ENCODE peak calls at places on chromosomes 3 and 15, in six cellular contexts. One of them, this sample, is unnamed.

GRCh38 chr3:149377408-149378111 is at the start of gene TM4SF1:
- DNase-seq in HT1080: peak
- DNase-seq in left colon: peak
- DNase-seq in epithelial cell of esophagus: peak
- DNase-seq in SK-MEL-5: peak
- DNase-seq in stimulated activated CD8-positive, alpha-beta memory T cell treated with anti-CD3 and anti-CD28 coated beads, Interleukin-7, amount 100 ng/mL, for 1 hour: no peak
- DNase-seq in this sample: peak

GRCh38 chr15:89693696-89694095 is 3.1 kb downstream of the WDR93 start:
- DNase-seq in HT1080: no peak
- DNase-seq in left colon: no peak
- DNase-seq in epithelial cell of esophagus: peak
- DNase-seq in SK-MEL-5: no peak
- DNase-seq in stimulated activated CD8-positive, alpha-beta memory T cell treated with anti-CD3 and anti-CD28 coated beads, Interleukin-7, amount 100 ng/mL, for 1 hour: no peak
- DNase-seq in this sample: no peak

GRCh38 chr3:172145287-172145686 is 105.9 kb downstream of the FNDC3B start:
- DNase-seq in HT1080: no peak
- DNase-seq in left colon: no peak
- DNase-seq in epithelial cell of esophagus: no peak
- DNase-seq in SK-MEL-5: no peak
- DNase-seq in stimulated activated CD8-positive, alpha-beta memory T cell treated with anti-CD3 and anti-CD28 coated beads, Interleukin-7, amount 100 ng/mL, for 1 hour: no peak
- DNase-seq in this sample: no peak

GRCh38 chr3:8488436-8488835 is 13.2 kb upstream of the LMCD1 start:
- DNase-seq in HT1080: no peak
- DNase-seq in left colon: no peak
- DNase-seq in epithelial cell of esophagus: no peak
- DNase-seq in SK-MEL-5: no peak
- DNase-seq in stimulated activated CD8-positive, alpha-beta memory T cell treated with anti-CD3 and anti-CD28 coated beads, Interleukin-7, amount 100 ng/mL, for 1 hour: no peak
- DNase-seq in this sample: no peak

GRCh38 chr3:71753716-71754609 is at the start of gene GPR27:
- DNase-seq in HT1080: no peak
- DNase-seq in left colon: peak
- DNase-seq in epithelial cell of esophagus: peak
- DNase-seq in SK-MEL-5: no peak
- DNase-seq in stimulated activated CD8-positive, alpha-beta memory T cell treated with anti-CD3 and anti-CD28 coated beads, Interleukin-7, amount 100 ng/mL, for 1 hour: no peak
- DNase-seq in this sample: no peak

GRCh38 chr3:127015282-127016042 is 32.5 kb downstream of the PLXNA1 start:
- DNase-seq in HT1080: peak
- DNase-seq in left colon: no peak
- DNase-seq in epithelial cell of esophagus: no peak
- DNase-seq in SK-MEL-5: no peak
- DNase-seq in stimulated activated CD8-positive, alpha-beta memory T cell treated with anti-CD3 and anti-CD28 coated beads, Interleukin-7, amount 100 ng/mL, for 1 hour: no peak
- DNase-seq in this sample: peak

GRCh38 chr15:85280203-85280602 is 100.2 kb upstream of the AKAP13 start:
- DNase-seq in HT1080: no peak
- DNase-seq in left colon: no peak
- DNase-seq in epithelial cell of esophagus: no peak
- DNase-seq in SK-MEL-5: no peak
- DNase-seq in stimulated activated CD8-positive, alpha-beta memory T cell treated with anti-CD3 and anti-CD28 coated beads, Interleukin-7, amount 100 ng/mL, for 1 hour: no peak
- DNase-seq in this sample: no peak

GRCh38 chr15:98770984-98771383 is 122.6 kb downstream of the IGF1R start:
- DNase-seq in HT1080: no peak
- DNase-seq in left colon: no peak
- DNase-seq in epithelial cell of esophagus: no peak
- DNase-seq in SK-MEL-5: no peak
- DNase-seq in stimulated activated CD8-positive, alpha-beta memory T cell treated with anti-CD3 and anti-CD28 coated beads, Interleukin-7, amount 100 ng/mL, for 1 hour: no peak
- DNase-seq in this sample: no peak

GRCh38 chr3:157131861-157132260 is 28.1 kb downstream of the CCNL1 start:
- DNase-seq in HT1080: peak
- DNase-seq in left colon: no peak
- DNase-seq in epithelial cell of esophagus: peak
- DNase-seq in SK-MEL-5: no peak
- DNase-seq in stimulated activated CD8-positive, alpha-beta memory T cell treated with anti-CD3 and anti-CD28 coated beads, Interleukin-7, amount 100 ng/mL, for 1 hour: no peak
- DNase-seq in this sample: no peak